ENCODE peak calls at places on chromosomes 3 and 15, in seven cellular contexts. V is heart left ventricle; P is OCI-LY7; N is CD4-positive, alpha-beta memory T cell; I is CD8-positive, alpha-beta T cell; E is CD8-positive, alpha-beta memory T cell; O is GM23248. X is an unnamed sample.

GRCh38 chr15:51475736-51476135 is 134.3 kb downstream of the GLDN start:
- DNase-seq in V (no peak), P (no peak), N (no peak), I (no peak), E (no peak), O (no peak), X (no peak)

GRCh38 chr3:13119471-13120220 is 46.4 kb upstream of the IQSEC1 start:
- DNase-seq in V (no peak), P (no peak), N (no peak), I (no peak), E (no peak), O (no peak), X (no peak)

GRCh38 chr3:140469491-140469890 is 208.4 kb upstream of the TRIM42 start:
- DNase-seq in V (no peak), P (no peak), N (no peak), I (no peak), E (no peak), O (peak), X (no peak)

GRCh38 chr15:43150171-43150929 is 17.0 kb downstream of the TMEM62 start:
- DNase-seq in V (no peak), P (no peak), N (no peak), I (no peak), E (no peak), O (peak), X (no peak)

GRCh38 chr3:194283218-194284006 is 67.7 kb downstream of the CPN2 start:
- DNase-seq in V (no peak), P (no peak), N (no peak), I (no peak), E (no peak), O (peak), X (no peak)

GRCh38 chr3:65551945-65552344 is 486.8 kb downstream of the MAGI1 start:
- DNase-seq in V (no peak), P (no peak), N (no peak), I (no peak), E (no peak), O (no peak), X (no peak)

GRCh38 chr3:113193298-113193697 is 18.1 kb upstream of the BOC start:
- DNase-seq in V (no peak), P (no peak), N (no peak), I (no peak), E (no peak), O (no peak), X (no peak)

GRCh38 chr3:49333091-49333490 is 6.8 kb downstream of the USP4 start:
- DNase-seq in V (no peak), P (no peak), N (peak), I (no peak), E (no peak), O (no peak), X (no peak)

GRCh38 chr3:64063207-64063981 is 40.1 kb upstream of the PSMD6 start:
- DNase-seq in V (no peak), P (no peak), N (no peak), I (no peak), E (no peak), O (no peak), X (no peak)

GRCh38 chr3:100277255-100277800 is 16.5 kb downstream of the TBC1D23 start:
- DNase-seq in V (no peak), P (no peak), N (no peak), I (no peak), E (no peak), O (no peak), X (no peak)

GRCh38 chr3:157508461-157508860 is 5.2 kb upstream of the VEPH1 start:
- DNase-seq in V (no peak), P (no peak), N (no peak), I (no peak), E (no peak), O (no peak), X (no peak)

GRCh38 chr3:178238179-178238578 is 298.1 kb upstream of the KCNMB2 start:
- DNase-seq in V (no peak), P (no peak), N (no peak), I (no peak), E (no peak), O (no peak), X (no peak)

GRCh38 chr3:157920804-157921203 is 185.4 kb downstream of the SHOX2 start:
- DNase-seq in V (no peak), P (no peak), N (no peak), I (no peak), E (no peak), O (no peak), X (no peak)

GRCh38 chr15:80015156-80015555 is 44.2 kb upstream of the BCL2A1 start:
- DNase-seq in V (no peak), P (no peak), N (no peak), I (no peak), E (no peak), O (peak), X (no peak)

GRCh38 chr3:39013921-39014509 is 37.7 kb downstream of the SCN11A start:
- DNase-seq in V (no peak), P (no peak), N (no peak), I (no peak), E (no peak), O (no peak), X (no peak)

GRCh38 chr15:40388941-40389823 is 6.7 kb downstream of the KNSTRN start:
- DNase-seq in V (no peak), P (no peak), N (no peak), I (no peak), E (no peak), O (no peak), X (no peak)

GRCh38 chr3:193563999-193564398 is 9.3 kb upstream of the ATP13A4 start:
- DNase-seq in V (no peak), P (peak), N (no peak), I (no peak), E (no peak), O (peak), X (no peak)

GRCh38 chr3:72088486-72089025 is 303.6 kb upstream of the PROK2 start:
- DNase-seq in V (no peak), P (no peak), N (no peak), I (no peak), E (no peak), O (no peak), X (no peak)

GRCh38 chr15:43093026-43093425 is 12.8 kb downstream of the UBR1 start:
- DNase-seq in V (no peak), P (no peak), N (no peak), I (no peak), E (no peak), O (peak), X (no peak)

GRCh38 chr3:191549377-191549776 is 88.4 kb downstream of the PYDC2 start:
- DNase-seq in V (no peak), P (no peak), N (no peak), I (no peak), E (no peak), O (no peak), X (no peak)

DNA sequence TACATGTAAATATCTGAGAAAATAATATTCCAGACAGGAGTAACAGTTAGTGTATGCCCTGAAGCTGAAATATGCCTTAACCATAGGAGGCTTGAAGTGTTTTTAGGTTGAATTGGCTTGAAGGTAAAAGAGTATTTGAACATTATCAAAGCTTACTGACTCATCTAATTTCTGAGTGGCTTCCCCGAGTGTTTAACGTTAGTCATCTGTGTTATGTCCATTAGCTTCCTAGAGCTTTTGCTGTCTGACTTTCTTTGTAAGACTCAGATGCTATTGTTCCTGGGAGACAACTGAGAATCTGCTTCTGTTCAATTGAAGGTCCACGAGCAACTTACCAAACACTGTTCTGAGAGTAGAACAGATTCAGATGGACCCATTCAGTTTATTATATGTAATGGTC is 656.8 kb upstream of the NECTIN3 start:
- DNase-seq in V (no peak), P (no peak), N (no peak), I (no peak), E (no peak), O (peak), X (no peak)
- H3K27ac ChIP-seq in V (no peak), P (no peak), N (no peak), I (no peak), E (no peak), O (peak), X (no peak)

DNA sequence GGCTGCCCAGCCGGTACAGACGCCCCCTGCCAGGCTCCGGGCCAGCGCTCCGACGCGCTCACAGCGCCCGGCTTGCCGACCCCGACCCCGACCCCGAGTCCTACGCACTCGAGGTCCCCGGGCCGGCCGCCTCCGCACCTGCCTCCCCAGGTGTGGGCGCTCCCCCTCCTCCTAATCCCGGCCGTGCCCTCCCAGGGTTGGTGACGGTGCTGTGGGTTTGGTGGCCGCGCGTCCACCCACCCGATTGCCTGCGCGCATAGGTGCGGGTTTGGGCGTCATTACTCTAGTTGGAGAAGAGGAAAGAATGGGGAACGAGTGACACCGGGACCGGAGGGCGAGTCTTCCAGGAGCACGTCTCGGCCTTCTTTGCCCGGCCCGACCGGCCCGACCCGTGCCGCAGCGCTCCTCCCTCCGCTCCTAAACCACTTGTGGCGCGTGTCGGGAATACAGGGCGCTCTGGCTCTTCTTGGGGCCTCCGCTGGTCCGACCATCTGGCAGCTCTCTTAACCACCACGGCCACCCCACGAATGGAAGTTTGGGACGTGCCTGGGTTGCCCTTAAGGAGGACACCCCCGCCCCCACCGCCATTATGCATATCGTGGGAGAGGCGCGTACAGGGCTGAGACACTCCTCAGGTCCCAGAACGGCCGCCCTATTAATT is 814 bp upstream of the THRB start:
- DNase-seq in V (peak), P (no peak), N (no peak), I (no peak), E (no peak), O (peak), X (no peak)
- H3K4me3 ChIP-seq in V (peak), P (no peak), N (no peak), I (no peak), E (no peak), O (peak), X (no peak)

GRCh38 chr3:155704041-155704440 is 40.8 kb downstream of the PLCH1 start:
- DNase-seq in V (no peak), P (no peak), N (no peak), I (no peak), E (no peak), O (no peak), X (no peak)
- H3K27ac ChIP-seq in V (no peak), P (no peak), N (no peak), I (no peak), E (no peak), O (no peak), X (no peak)

DNA sequence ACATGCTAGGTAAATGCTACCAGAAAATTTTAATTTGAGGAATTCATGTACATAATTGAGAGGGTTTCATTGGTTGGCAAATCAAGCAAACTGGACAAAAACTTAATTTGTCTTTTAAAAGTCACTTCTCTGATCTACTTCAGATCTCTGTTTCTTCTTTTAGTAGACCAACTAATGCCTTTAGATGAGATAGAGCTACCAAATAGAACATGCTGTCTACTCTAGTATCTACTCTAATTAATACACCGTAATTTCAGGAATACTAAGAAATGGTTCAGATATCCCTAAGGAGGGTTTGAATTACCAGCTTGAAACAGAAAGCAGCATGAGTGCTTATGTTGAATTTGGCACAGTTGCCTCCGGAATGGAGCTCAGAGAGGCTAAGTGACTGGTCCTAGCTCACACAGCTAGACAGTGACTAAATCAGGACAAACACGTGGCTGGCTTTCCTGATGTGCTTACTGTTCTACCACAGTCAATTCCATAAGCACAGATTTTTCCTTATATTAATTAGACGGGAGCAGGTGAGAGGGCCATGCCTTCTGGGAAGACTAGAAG is 225.1 kb downstream of the ITPR1 start:
- DNase-seq in V (no peak), P (no peak), N (no peak), I (no peak), E (no peak), O (no peak), X (no peak)
- H3K4me3 ChIP-seq in V (no peak), P (no peak), N (no peak), I (no peak), E (no peak), O (no peak), X (no peak)

X was measured in SK-N-MC.